ENCODE peak calls at places on chromosomes 6 and 20, in four cellular contexts. One of them, this sample, is unnamed.
A peak's percentile ranks its signal among the peaks of the same experiment; 100 is the strongest.

GRCh38 chr20:19451591-19452295 is 239.3 kb downstream of the SLC24A3 start:
- DNase-seq in NCI-H1092: no peak
- DNase-seq in astrocyte of the spinal cord: no peak
- DNase-seq in heart right ventricle: no peak
- DNase-seq in this sample: no peak

GRCh38 chr6:31865205-31866118 is 2.8 kb upstream of the NEU1 start:
- DNase-seq in NCI-H1092: no peak
- DNase-seq in astrocyte of the spinal cord: peak; percentile 14
- DNase-seq in heart right ventricle: no peak
- DNase-seq in this sample: no peak

GRCh38 chr6:54574671-54575070 is 266.4 kb downstream of the TINAG start:
- DNase-seq in NCI-H1092: no peak
- DNase-seq in astrocyte of the spinal cord: no peak
- DNase-seq in heart right ventricle: no peak
- DNase-seq in this sample: no peak

GRCh38 chr20:31896049-31896448 is 25.6 kb downstream of the TTLL9 start:
- DNase-seq in NCI-H1092: no peak
- DNase-seq in astrocyte of the spinal cord: no peak
- DNase-seq in heart right ventricle: no peak
- DNase-seq in this sample: no peak

GRCh38 chr6:101741474-101742171 is 348.1 kb downstream of the GRIK2 start:
- DNase-seq in NCI-H1092: no peak
- DNase-seq in astrocyte of the spinal cord: no peak
- DNase-seq in heart right ventricle: no peak
- DNase-seq in this sample: no peak

GRCh38 chr6:43083041-43083669 is 7.0 kb downstream of the PTK7 start:
- DNase-seq in NCI-H1092: no peak
- DNase-seq in astrocyte of the spinal cord: no peak
- DNase-seq in heart right ventricle: no peak
- DNase-seq in this sample: no peak

GRCh38 chr6:144297498-144298166 is 12.5 kb downstream of the UTRN start:
- DNase-seq in NCI-H1092: no peak
- DNase-seq in astrocyte of the spinal cord: no peak
- DNase-seq in heart right ventricle: no peak
- DNase-seq in this sample: no peak

GRCh38 chr6:33607784-33608161 is 13.3 kb upstream of the ITPR3 start:
- DNase-seq in NCI-H1092: no peak
- DNase-seq in astrocyte of the spinal cord: no peak
- DNase-seq in heart right ventricle: no peak
- DNase-seq in this sample: no peak

GRCh38 chr6:163986313-163986712 is 571.8 kb downstream of the QKI start:
- DNase-seq in NCI-H1092: no peak
- DNase-seq in astrocyte of the spinal cord: peak; percentile 32
- DNase-seq in heart right ventricle: no peak
- DNase-seq in this sample: no peak

GRCh38 chr6:38387994-38388393 is 251.7 kb downstream of the BTBD9 start:
- DNase-seq in NCI-H1092: no peak
- DNase-seq in astrocyte of the spinal cord: peak; percentile 47
- DNase-seq in heart right ventricle: no peak
- DNase-seq in this sample: no peak

GRCh38 chr20:56780266-56780665 is 151.2 kb downstream of the TFAP2C start:
- DNase-seq in NCI-H1092: no peak
- DNase-seq in astrocyte of the spinal cord: no peak
- DNase-seq in heart right ventricle: no peak
- DNase-seq in this sample: no peak

GRCh38 chr20:54026300-54027064 is 43.9 kb downstream of the BCAS1 start:
- DNase-seq in NCI-H1092: no peak
- DNase-seq in astrocyte of the spinal cord: no peak
- DNase-seq in heart right ventricle: no peak
- DNase-seq in this sample: no peak

GRCh38 chr6:89145962-89146747 is at the start of gene PM20D2:
- DNase-seq in NCI-H1092: peak; percentile 57
- DNase-seq in astrocyte of the spinal cord: peak; percentile 41
- DNase-seq in heart right ventricle: peak; percentile 52
- DNase-seq in this sample: no peak

GRCh38 chr20:23161244-23161875 is 75.2 kb upstream of the CD93 start:
- DNase-seq in NCI-H1092: no peak
- DNase-seq in astrocyte of the spinal cord: no peak
- DNase-seq in heart right ventricle: no peak
- DNase-seq in this sample: no peak

GRCh38 chr6:42423244-42423643 is 28.5 kb downstream of the TRERF1 start:
- DNase-seq in NCI-H1092: no peak
- DNase-seq in astrocyte of the spinal cord: no peak
- DNase-seq in heart right ventricle: no peak
- DNase-seq in this sample: no peak